ENCODE peak calls at places on chromosome X, in four cellular contexts. E, R, P and Y are unnamed samples.

GRCh38 chrX:1393871-1394615 is 2.1 kb upstream of the SLC25A6 start:
- DNase-seq in E (no peak), R (no peak), P (no peak), Y (no peak)

GRCh38 chrX:18873189-18873791 is 110.6 kb downstream of the PHKA2 start:
- DNase-seq in E (no peak), R (peak), P (no peak), Y (peak)

GRCh38 chrX:101973066-101973465 is 41.2 kb upstream of the ZMAT1 start:
- DNase-seq in E (no peak), R (peak), P (no peak), Y (no peak)

GRCh38 chrX:84415155-84415554 is 87.1 kb downstream of the HDX start:
- DNase-seq in E (no peak), R (no peak), P (no peak), Y (no peak)

GRCh38 chrX:100895365-100896075 is 21.4 kb upstream of the NOX1 start:
- DNase-seq in E (no peak), R (peak), P (peak), Y (no peak)

GRCh38 chrX:133776072-133776471 is 209.3 kb downstream of the GPC3 start:
- DNase-seq in E (no peak), R (peak), P (peak), Y (no peak)

GRCh38 chrX:68832516-68833447 is 4.0 kb downstream of the EFNB1 start:
- DNase-seq in E (no peak), R (no peak), P (no peak), Y (no peak)

GRCh38 chrX:56947695-56948094 is 47.6 kb downstream of the SPIN3 start:
- DNase-seq in E (no peak), R (peak), P (no peak), Y (peak)

GRCh38 chrX:23557070-23557469 is 110.2 kb upstream of the PRDX4 start:
- DNase-seq in E (no peak), R (no peak), P (no peak), Y (no peak)

GRCh38 chrX:56782791-56783449 is 53.9 kb downstream of the NBDY start:
- DNase-seq in E (no peak), R (no peak), P (no peak), Y (no peak)

GRCh38 chrX:9654928-9655327 is 110.7 kb downstream of the GPR143 start:
- DNase-seq in E (no peak), R (no peak), P (no peak), Y (no peak)

GRCh38 chrX:139826065-139827044 is 106.5 kb downstream of the ATP11C start:
- DNase-seq in E (no peak), R (peak), P (no peak), Y (no peak)

GRCh38 chrX:119682019-119682989 is 10.7 kb downstream of the SEPTIN6 start:
- DNase-seq in E (no peak), R (no peak), P (no peak), Y (no peak)

GRCh38 chrX:119008122-119008744 is 33.8 kb downstream of the LONRF3 start:
- DNase-seq in E (no peak), R (peak), P (no peak), Y (no peak)

GRCh38 chrX:48493890-48494364 is 14.9 kb upstream of the PORCN start:
- DNase-seq in E (no peak), R (peak), P (peak), Y (no peak)

GRCh38 chrX:68438575-68438974 is 5.3 kb upstream of the OPHN1 start:
- DNase-seq in E (no peak), R (no peak), P (no peak), Y (no peak)

GRCh38 chrX:24424948-24425347 is 40.1 kb upstream of the PDK3 start:
- DNase-seq in E (peak), R (peak), P (no peak), Y (no peak)

GRCh38 chrX:2631743-2632532 is 59.2 kb upstream of the CD99 start:
- DNase-seq in E (no peak), R (no peak), P (no peak), Y (no peak)

GRCh38 chrX:108399427-108400165 is 38.6 kb downstream of the COL4A6 start:
- DNase-seq in E (no peak), R (peak), P (no peak), Y (no peak)

GRCh38 chrX:12868747-12869146 is 1.9 kb downstream of the TLR7 start:
- DNase-seq in E (no peak), R (no peak), P (no peak), Y (no peak)

GRCh38 chrX:8429692-8430249 is 34.9 kb upstream of the VCX3B start:
- DNase-seq in E (no peak), R (no peak), P (no peak), Y (no peak)